ENCODE peak calls at places on chromosomes 6 and 20, in four cellular contexts. U is K562, D is WTC11, C is HepG2. L is an unnamed sample.

GRCh38 chr20:58610811-58611210 is 40.3 kb upstream of the STX16 start:
- DNase-seq in U (no peak), D (no peak), C (no peak), L (no peak)

GRCh38 chr6:26473758-26474438 is 16.1 kb downstream of the BTN2A1 start:
- DNase-seq in C (peak; percentile 90), U (peak; percentile 66), D (peak; percentile 33), L (peak; percentile 78)

GRCh38 chr20:40668449-40669228 is 20.4 kb downstream of the MAFB start:
- DNase-seq in U (no peak), D (no peak), C (peak; percentile 96), L (no peak)

GRCh38 chr6:15132854-15133670 is 112.8 kb upstream of the JARID2 start:
- DNase-seq in U (no peak), C (peak; percentile 68), D (no peak), L (no peak)

GRCh38 chr6:153140299-153140698 is 9.2 kb upstream of the RGS17 start:
- DNase-seq in U (no peak), D (no peak), C (no peak), L (no peak)

GRCh38 chr6:167906899-167907298 is 80.2 kb downstream of the AFDN start:
- DNase-seq in C (no peak), U (no peak), D (no peak), L (no peak)

GRCh38 chr6:7238900-7239589 is 74.0 kb downstream of the SSR1 start:
- DNase-seq in C (peak; percentile 94), U (peak; percentile 87), D (peak; percentile 89), L (peak; percentile 81)

GRCh38 chr20:61756446-61756845 is 309.2 kb downstream of the TAF4 start:
- DNase-seq in U (no peak), C (no peak), D (no peak), L (no peak)

GRCh38 chr20:53100476-53100911 is 128.3 kb downstream of the TSHZ2 start:
- DNase-seq in U (no peak), D (no peak), C (no peak), L (no peak)

DNA sequence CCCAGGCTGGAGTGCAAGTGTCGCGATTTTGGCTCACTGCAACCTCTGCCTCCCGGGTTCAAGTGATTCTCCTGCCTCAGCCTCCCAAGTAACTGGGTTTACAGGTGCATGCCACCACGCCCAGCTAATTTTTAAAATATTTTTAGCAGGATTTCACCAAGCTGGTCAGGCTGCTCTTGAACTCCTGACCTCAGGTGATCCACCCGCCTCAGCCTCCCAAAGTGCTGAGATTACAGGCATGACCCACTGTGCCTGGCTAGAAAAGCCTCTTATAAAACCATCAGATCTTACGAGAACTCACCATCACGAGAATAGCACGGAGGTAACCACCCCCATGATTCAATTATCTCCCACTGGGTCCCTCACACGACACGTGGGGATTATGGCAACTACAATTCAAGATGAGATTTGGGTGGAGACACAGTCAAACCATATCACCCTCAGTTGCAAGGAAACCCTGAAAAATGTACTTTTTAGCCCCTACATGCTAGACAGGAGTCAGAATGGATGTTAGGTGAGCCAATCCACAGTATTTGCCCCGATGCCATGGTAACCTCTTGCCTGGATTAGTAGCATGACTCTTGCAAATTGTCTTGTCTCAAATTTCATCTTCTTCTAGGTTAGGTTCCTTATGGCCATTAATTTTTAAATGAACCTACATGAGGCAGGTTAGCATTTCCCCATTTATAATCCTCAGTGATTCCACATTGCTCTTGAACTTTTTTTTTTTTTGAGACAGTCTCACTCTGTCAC is 17.1 kb upstream of the SASH1 start:
- DNase-seq in D (no peak), C (no peak), U (no peak), L (no peak)
- TF ChIP-seq SP1 in D (no peak), C (no peak), U (no peak), L (no peak)

GRCh38 chr6:80154160-80154559 is 47.7 kb downstream of the BCKDHB start:
- DNase-seq in C (no peak), U (no peak), D (no peak), L (no peak)
- TF ChIP-seq ELF4 in C (no peak), U (no peak), D (no peak), L (no peak)

DNA sequence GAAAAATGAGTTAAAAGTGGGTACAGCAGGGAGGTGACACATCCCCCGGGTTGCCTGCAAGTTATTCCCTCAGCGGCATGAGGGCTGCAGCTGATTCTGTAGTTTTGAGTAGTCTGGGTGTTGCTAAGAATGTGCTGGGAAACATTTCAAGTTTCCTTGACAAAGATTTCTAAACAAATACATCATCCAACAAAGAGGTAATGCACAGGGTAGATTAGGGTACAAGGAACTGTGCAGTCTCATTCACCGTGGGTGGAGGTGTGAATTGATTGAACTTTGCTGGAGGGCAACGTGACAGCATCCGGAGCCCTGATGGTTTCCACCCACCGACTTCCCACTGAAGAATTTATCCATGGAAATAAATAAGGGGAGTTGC is 21.8 kb downstream of the CASS4 start:
- DNase-seq in D (no peak), U (no peak), C (no peak), L (no peak)
- TF ChIP-seq SP1 in D (no peak), U (no peak), C (no peak), L (no peak)

GRCh38 chr6:30071858-30072257 is 3.7 kb downstream of the RNF39 start:
- DNase-seq in D (no peak), U (no peak), C (no peak), L (no peak)

GRCh38 chr6:30074331-30075093 is 1.1 kb downstream of the RNF39 start:
- DNase-seq in U (no peak), C (no peak), D (peak; percentile 69), L (no peak)

GRCh38 chr6:30073489-30074240 is 1.9 kb downstream of the RNF39 start:
- DNase-seq in D (no peak), U (no peak), C (no peak), L (no peak)

GRCh38 chr6:30067460-30068139 is 602 bp downstream of the PPP1R11 start:
- DNase-seq in D (peak; percentile 89), C (no peak), U (peak; percentile 79), L (no peak)

DNA sequence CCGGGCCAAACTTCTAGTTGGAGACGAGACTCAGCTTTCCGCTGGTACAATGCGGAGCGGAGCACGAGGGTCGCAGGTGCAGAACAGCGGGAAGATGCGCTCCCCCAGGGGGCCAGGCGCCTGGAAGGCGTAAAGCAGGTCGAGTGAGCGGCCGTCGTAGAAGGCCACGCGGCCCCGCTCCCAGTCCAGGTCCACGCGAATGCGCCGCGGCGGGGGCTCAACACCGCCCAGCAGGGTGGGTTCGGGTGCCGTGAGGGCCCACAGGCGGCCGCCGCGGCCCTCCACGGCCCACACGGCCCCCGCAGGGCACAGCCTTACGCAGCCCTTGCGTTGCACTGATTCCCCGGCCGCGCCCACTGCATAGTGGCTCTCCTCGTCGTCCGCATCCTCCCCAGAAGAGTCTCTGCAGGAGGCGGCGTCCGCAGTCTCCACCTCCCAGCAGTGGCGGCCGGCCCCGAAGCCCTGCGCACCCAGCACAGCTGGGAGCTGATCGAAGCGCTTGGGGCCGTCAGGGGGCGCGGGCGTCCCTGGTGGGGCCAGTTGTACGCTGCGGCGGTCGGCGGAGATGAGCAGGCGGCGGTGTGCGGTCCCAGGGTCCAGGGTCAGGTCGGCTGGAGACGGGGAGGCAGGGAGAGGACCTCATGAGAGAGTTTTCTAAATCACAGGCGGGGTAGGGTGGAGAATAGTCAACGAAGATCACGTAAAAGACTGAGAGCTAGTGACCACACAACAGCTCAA is 4.3 kb downstream of the PPP1R11 start:
- DNase-seq in C (no peak), U (no peak), D (peak; percentile 35), L (no peak)
- TF ChIP-seq ELF4 in C (no peak), U (no peak), D (no peak), L (no peak)

GRCh38 chr20:38169636-38170035 is 4.6 kb upstream of the TGM2 start:
- DNase-seq in U (no peak), C (no peak), D (no peak), L (no peak)

GRCh38 chr20:38168791-38169589 is 3.9 kb upstream of the TGM2 start:
- DNase-seq in U (no peak), C (peak; percentile 52), D (no peak), L (no peak)

GRCh38 chr20:38167466-38167850 is 2.4 kb upstream of the TGM2 start:
- DNase-seq in C (no peak), D (no peak), U (no peak), L (no peak)

GRCh38 chr20:38166707-38167233 is 1.7 kb upstream of the TGM2 start:
- DNase-seq in U (no peak), D (no peak), C (no peak), L (no peak)

DNA sequence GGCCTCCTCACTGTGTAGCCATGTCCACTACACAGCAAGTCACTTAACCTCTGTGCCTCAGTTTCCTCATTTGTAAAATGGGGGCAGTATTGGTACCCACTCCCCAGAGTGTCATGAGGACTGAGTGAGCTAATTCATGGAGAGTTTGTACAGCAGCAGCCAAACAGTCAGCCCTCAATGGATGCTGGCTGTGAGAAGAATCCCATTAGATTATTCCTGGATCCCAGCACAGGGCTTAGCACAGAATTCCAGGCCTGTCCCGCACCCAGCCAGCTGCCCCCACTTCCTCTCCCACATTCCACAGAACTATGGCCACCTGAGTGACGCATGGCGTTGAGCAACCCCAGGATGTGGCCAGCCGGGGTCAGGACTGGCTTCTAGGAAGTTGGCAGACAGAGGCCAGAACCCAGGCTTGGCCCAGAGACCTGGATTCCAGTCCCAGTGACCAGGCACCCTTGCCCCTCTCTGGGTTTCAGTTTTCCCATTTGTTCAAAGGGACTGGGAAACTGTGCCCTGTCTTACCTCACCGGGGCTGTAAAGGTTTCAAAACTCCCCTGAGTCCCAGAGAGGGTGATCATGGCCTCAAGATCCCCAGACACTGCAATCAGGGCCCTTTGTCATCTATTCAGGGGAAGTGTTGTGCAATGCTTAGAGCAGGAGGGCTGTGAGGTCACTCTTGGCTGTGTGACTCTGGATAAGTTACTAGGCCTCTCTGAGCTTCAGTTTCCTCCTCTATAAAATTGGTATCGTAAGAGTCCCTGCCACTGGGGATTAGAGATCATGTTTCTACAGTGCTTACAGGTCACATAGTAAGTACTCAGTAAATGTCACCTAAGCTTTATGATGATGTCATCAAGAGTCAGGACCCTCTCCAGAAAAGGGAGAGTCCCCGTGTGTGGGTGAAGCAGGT is 3.0 kb upstream of the TGM2 start:
- DNase-seq in C (peak; percentile 92), D (no peak), U (no peak), L (no peak)
- TF ChIP-seq SP1 in C (no peak), D (no peak), U (no peak), L (no peak)

GRCh38 chr20:35735828-35736470 is 6.1 kb downstream of the RBM39 start:
- DNase-seq in U (no peak), D (no peak), C (no peak), L (no peak)
- TF ChIP-seq ELF4 in U (no peak), D (no peak), C (peak; percentile 39), L (no peak)

GRCh38 chr6:132712366-132712765 is 1.5 kb downstream of the VNN1 start:
- DNase-seq in C (no peak), D (no peak), U (no peak), L (no peak)
- TF ChIP-seq SP1 in C (no peak), D (no peak), U (no peak), L (no peak)

GRCh38 chr6:110421749-110422443 is 6.5 kb upstream of the DDO start:
- DNase-seq in U (no peak), D (no peak), C (no peak), L (no peak)
- TF ChIP-seq ELF4 in U (no peak), D (no peak), C (no peak), L (no peak)

L was measured in HEK293T.